ENCODE peak calls at places on chromosomes 5 and 9, in nine cellular contexts. N, I, D, P, U, C, R, X and H are unnamed samples.

GRCh38 chr9:83405674-83406255 is 132.4 kb downstream of the FRMD3 start:
- DNase-seq in N (no peak), I (no peak), D (no peak), P (no peak), U (no peak), C (no peak), R (no peak), X (no peak), H (no peak)

GRCh38 chr9:107087256-107087655 is 195.8 kb upstream of the RAD23B start:
- DNase-seq in N (no peak), I (peak; percentile 13), D (no peak), P (no peak), U (no peak), C (no peak), R (no peak), X (no peak), H (no peak)

GRCh38 chr5:140628711-140629110 is 4.3 kb downstream of the CD14 start:
- DNase-seq in N (no peak), I (no peak), D (no peak), P (no peak), U (peak; percentile 32), C (no peak), R (no peak), X (no peak), H (no peak)

GRCh38 chr9:131266301-131267229 is 9.7 kb downstream of the FAM78A start:
- DNase-seq in N (no peak), I (peak; percentile 73), D (no peak), P (no peak), U (no peak), C (no peak), R (no peak), X (peak; percentile 45), H (no peak)

GRCh38 chr5:147455822-147456221 is 54.0 kb downstream of the DPYSL3 start:
- DNase-seq in N (no peak), I (no peak), D (no peak), P (no peak), U (no peak), C (no peak), R (no peak), X (no peak), H (no peak)

GRCh38 chr5:175464414-175465233 is 13.7 kb upstream of the SFXN1 start:
- DNase-seq in N (peak; percentile 80), I (peak; percentile 59), D (peak; percentile 76), P (peak; percentile 56), U (peak; percentile 34), C (peak; percentile 42), R (peak; percentile 63), X (peak; percentile 55), H (peak; percentile 52)

GRCh38 chr5:42887094-42887493 is 75.4 kb upstream of the SELENOP start:
- DNase-seq in N (no peak), I (no peak), D (no peak), P (no peak), U (no peak), C (no peak), R (no peak), X (no peak), H (no peak)

GRCh38 chr9:130112244-130113151 is 58.8 kb downstream of the GPR107 start:
- DNase-seq in N (no peak), I (no peak), D (no peak), P (no peak), U (no peak), C (no peak), R (no peak), X (no peak), H (no peak)

GRCh38 chr5:65078331-65078730 is 309.6 kb downstream of the CWC27 start:
- DNase-seq in N (no peak), I (no peak), D (no peak), P (no peak), U (no peak), C (no peak), R (no peak), X (no peak), H (no peak)

GRCh38 chr5:68872088-68872842 is 221.5 kb upstream of the SLC30A5 start:
- DNase-seq in N (no peak), I (peak; percentile 6), D (no peak), P (no peak), U (peak; percentile 10), C (no peak), R (no peak), X (no peak), H (no peak)

GRCh38 chr5:142685418-142686209 is at the start of gene FGF1:
- DNase-seq in N (no peak), I (peak; percentile 93), D (no peak), P (no peak), U (no peak), C (no peak), R (peak; percentile 8), X (no peak), H (no peak)

GRCh38 chr5:164191240-164191639 is 685.8 kb downstream of the MAT2B start:
- DNase-seq in N (no peak), I (peak; percentile 54), D (no peak), P (no peak), U (no peak), C (no peak), R (no peak), X (no peak), H (no peak)

GRCh38 chr9:112764344-112764743 is 13.8 kb downstream of the SNX30 start:
- DNase-seq in N (no peak), I (no peak), D (no peak), P (no peak), U (peak; percentile 81), C (no peak), R (no peak), X (no peak), H (no peak)